ENCODE peak calls at places on chromosomes 4 and X, in ten cellular contexts. W is LHCN-M2; B is bronchial epithelial cell; R is NCI-H524; O is T-helper 1 cell; J is pancreas; X is HCT116; P is stimulated activated CD4-positive, alpha-beta T cell treated with anti-CD3 and anti-CD28 coated beads, Interleukin-4, amount 100 ng/mL, for 24 hours; U is foreskin fibroblast; D is Calu3. E is an unnamed sample.
A peak's percentile ranks its signal among the peaks of the same experiment; 100 is the strongest.

GRCh38 chr4:179110356-179110755 is 1668.1 kb upstream of the AGA start:
- DNase-seq in X (no peak), U (peak; percentile 9), P (no peak), W (no peak), B (peak; percentile 69), O (no peak), J (no peak), R (peak; percentile 89), D (peak; percentile 9), E (no peak)

GRCh38 chrX:42119076-42119475 is 195.7 kb upstream of the CASK start:
- DNase-seq in U (peak; percentile 7), P (no peak), R (peak; percentile 80), D (peak; percentile 9), B (peak; percentile 95), W (peak; percentile 86), J (no peak), X (peak; percentile 42), O (no peak), E (peak; percentile 58)

GRCh38 chr4:77360451-77360850 is 203.4 kb downstream of the CCNG2 start:
- DNase-seq in J (no peak), W (no peak), B (peak; percentile 34), X (no peak), U (no peak), O (no peak), D (no peak), P (no peak), R (peak; percentile 76), E (no peak)

GRCh38 chr4:185128272-185129119 is 14.6 kb upstream of the SLC25A4 start:
- DNase-seq in W (no peak), R (peak; percentile 31), D (peak; percentile 24), X (no peak), O (no peak), P (no peak), J (no peak), U (no peak), B (peak; percentile 52), E (no peak)

GRCh38 chr4:87078987-87079469 is 141.4 kb downstream of the KLHL8 start:
- DNase-seq in O (no peak), J (no peak), R (no peak), U (peak; percentile 69), B (peak; percentile 58), D (no peak), X (no peak), W (peak; percentile 56), P (no peak), E (no peak)

GRCh38 chr4:74428278-74428677 is 16.7 kb upstream of the AREG start:
- DNase-seq in R (no peak), B (peak; percentile 93), W (peak; percentile 71), X (no peak), O (no peak), J (no peak), D (no peak), U (no peak), P (no peak), E (no peak)

GRCh38 chrX:132748909-132749308 is 209.5 kb downstream of the HS6ST2 start:
- DNase-seq in P (no peak), D (no peak), R (peak; percentile 42), B (no peak), X (no peak), W (no peak), O (no peak), J (no peak), U (no peak), E (no peak)

GRCh38 chrX:56564182-56564885 is 907 bp downstream of the UBQLN2 start:
- DNase-seq in B (peak; percentile 81), D (peak; percentile 3), X (no peak), O (no peak), R (peak; percentile 64), W (peak; percentile 14), J (peak; percentile 20), U (no peak), P (peak; percentile 60), E (no peak)

GRCh38 chr4:129355529-129355928 is 259.6 kb downstream of the C4orf33 start:
- DNase-seq in D (no peak), R (no peak), O (no peak), U (no peak), P (no peak), W (no peak), B (peak; percentile 17), J (no peak), X (no peak), E (peak; percentile 32)

E was measured in LoVo.